ENCODE peak calls at places on chromosomes 7 and 10, in four cellular contexts. R, U, L and N are unnamed samples.

GRCh38 chr10:61184429-61184828 is 240.4 kb upstream of the RHOBTB1 start:
- DNase-seq in R (no peak), U (no peak), L (no peak), N (no peak)

GRCh38 chr7:67962863-67963262 is 966.2 kb downstream of the TYW1 start:
- DNase-seq in R (no peak), U (no peak), L (no peak), N (no peak)

GRCh38 chr10:50809596-50809995 is 69.9 kb downstream of the ASAH2B start:
- DNase-seq in R (no peak), U (no peak), L (no peak), N (no peak)

GRCh38 chr7:40611472-40611871 is 476.7 kb downstream of the SUGCT start:
- DNase-seq in R (no peak), U (no peak), L (no peak), N (no peak)

GRCh38 chr7:43954524-43955228 is 28.4 kb downstream of the UBE2D4 start:
- DNase-seq in R (no peak), U (peak), L (peak), N (no peak)

GRCh38 chr10:13051126-13051694 is 48.8 kb upstream of the OPTN start:
- DNase-seq in R (no peak), U (no peak), L (no peak), N (no peak)

GRCh38 chr7:16571941-16572340 is 45.3 kb downstream of the LRRC72 start:
- DNase-seq in R (no peak), U (no peak), L (no peak), N (no peak)

GRCh38 chr7:152362128-152362926 is 73.5 kb downstream of the KMT2C start:
- DNase-seq in R (no peak), U (no peak), L (no peak), N (no peak)

GRCh38 chr7:46352335-46352954 is 431.4 kb upstream of the IGFBP3 start:
- DNase-seq in R (no peak), U (peak), L (no peak), N (no peak)

GRCh38 chr10:124221356-124222297 is 128.2 kb upstream of the CHST15 start:
- DNase-seq in R (no peak), U (no peak), L (no peak), N (no peak)

GRCh38 chr10:26555719-26556368 is 117.7 kb downstream of the APBB1IP start:
- DNase-seq in R (peak), U (peak), L (peak), N (no peak)

GRCh38 chr10:79266543-79267312 is 80.5 kb upstream of the PPIF start:
- DNase-seq in R (peak), U (peak), L (peak), N (peak)

GRCh38 chr7:55877308-55877707 is 9.9 kb upstream of the ZNF713 start:
- DNase-seq in R (no peak), U (no peak), L (no peak), N (no peak)

GRCh38 chr7:47453093-47454056 is 128.5 kb downstream of the TNS3 start:
- DNase-seq in R (peak), U (no peak), L (peak), N (peak)

GRCh38 chr10:59234194-59234593 is 57.8 kb downstream of the PHYHIPL start:
- DNase-seq in R (no peak), U (peak), L (no peak), N (no peak)

GRCh38 chr7:26182283-26182682 is 18.3 kb downstream of the HNRNPA2B1 start:
- DNase-seq in R (peak), U (no peak), L (no peak), N (no peak)

GRCh38 chr10:91617073-91617580 is 15.7 kb downstream of the PPP1R3C start:
- DNase-seq in R (no peak), U (no peak), L (no peak), N (no peak)

GRCh38 chr7:44639701-44640321 is 33.4 kb downstream of the OGDH start:
- DNase-seq in R (peak), U (peak), L (no peak), N (peak)

GRCh38 chr7:136133491-136133990 is 156.4 kb upstream of the MTPN start:
- DNase-seq in R (no peak), U (peak), L (no peak), N (no peak)

GRCh38 chr10:106224676-106225075 is 939.8 kb downstream of the SORCS1 start:
- DNase-seq in R (no peak), U (no peak), L (no peak), N (no peak)

GRCh38 chr10:115555887-115556402 is 462.8 kb downstream of the ATRNL1 start:
- DNase-seq in R (no peak), U (no peak), L (no peak), N (no peak)

GRCh38 chr7:150828384-150828783 is 23.9 kb upstream of the AOC1 start:
- DNase-seq in R (no peak), U (no peak), L (no peak), N (no peak)

GRCh38 chr7:135715673-135716072 is 12.3 kb downstream of the SLC13A4 start:
- DNase-seq in R (no peak), U (no peak), L (no peak), N (no peak)

GRCh38 chr7:11194492-11194891 is 220.8 kb downstream of the PHF14 start:
- DNase-seq in R (no peak), U (no peak), L (no peak), N (no peak)

GRCh38 chr7:93147358-93147757 is 827 bp downstream of the SAMD9L start:
- DNase-seq in R (no peak), U (peak), L (peak), N (no peak)

GRCh38 chr10:35236739-35237138 is 99.6 kb upstream of the CCNY start:
- DNase-seq in R (no peak), U (peak), L (no peak), N (no peak)

GRCh38 chr10:73647211-73647874 is 6.1 kb upstream of the MYOZ1 start:
- DNase-seq in R (peak), U (peak), L (peak), N (no peak)

GRCh38 chr10:44930904-44931620 is 19.9 kb downstream of the TMEM72 start:
- DNase-seq in R (no peak), U (no peak), L (peak), N (peak)

GRCh38 chr7:105723582-105723981 is 142.3 kb upstream of the EFCAB10 start:
- DNase-seq in R (no peak), U (no peak), L (no peak), N (no peak)

GRCh38 chr7:83161851-83162401 is 758 bp downstream of the PCLO start:
- DNase-seq in R (no peak), U (peak), L (no peak), N (no peak)

GRCh38 chr10:72338180-72338579 is 16.5 kb downstream of the DNAJB12 start:
- DNase-seq in R (no peak), U (no peak), L (no peak), N (no peak)

GRCh38 chr7:22853138-22853537 is 30.5 kb upstream of the TOMM7 start:
- DNase-seq in R (no peak), U (no peak), L (no peak), N (no peak)

GRCh38 chr7:22851140-22851539 is 28.5 kb upstream of the TOMM7 start:
- DNase-seq in R (no peak), U (no peak), L (no peak), N (no peak)

GRCh38 chr7:22854158-22855048 is 31.8 kb upstream of the TOMM7 start:
- DNase-seq in R (peak), U (peak), L (peak), N (peak)

GRCh38 chr7:22855049-22855392 is 32.4 kb upstream of the TOMM7 start:
- DNase-seq in R (no peak), U (no peak), L (no peak), N (no peak)

GRCh38 chr7:22853674-22854157 is 31.1 kb upstream of the TOMM7 start:
- DNase-seq in R (no peak), U (peak), L (no peak), N (no peak)
- H3K4me3 ChIP-seq in R (peak), U (peak), L (peak), N (peak)

GRCh38 chr10:686155-686931 is 3.1 kb downstream of the DIP2C start:
- DNase-seq in R (no peak), U (no peak), L (no peak), N (no peak)

GRCh38 chr10:685613-686012 is 3.9 kb downstream of the DIP2C start:
- DNase-seq in R (no peak), U (no peak), L (no peak), N (no peak)

GRCh38 chr10:682931-683447 is 6.5 kb downstream of the DIP2C start:
- DNase-seq in R (no peak), U (peak), L (no peak), N (no peak)

GRCh38 chr10:681670-682318 is 7.7 kb downstream of the DIP2C start:
- DNase-seq in R (no peak), U (no peak), L (no peak), N (no peak)

DNA sequence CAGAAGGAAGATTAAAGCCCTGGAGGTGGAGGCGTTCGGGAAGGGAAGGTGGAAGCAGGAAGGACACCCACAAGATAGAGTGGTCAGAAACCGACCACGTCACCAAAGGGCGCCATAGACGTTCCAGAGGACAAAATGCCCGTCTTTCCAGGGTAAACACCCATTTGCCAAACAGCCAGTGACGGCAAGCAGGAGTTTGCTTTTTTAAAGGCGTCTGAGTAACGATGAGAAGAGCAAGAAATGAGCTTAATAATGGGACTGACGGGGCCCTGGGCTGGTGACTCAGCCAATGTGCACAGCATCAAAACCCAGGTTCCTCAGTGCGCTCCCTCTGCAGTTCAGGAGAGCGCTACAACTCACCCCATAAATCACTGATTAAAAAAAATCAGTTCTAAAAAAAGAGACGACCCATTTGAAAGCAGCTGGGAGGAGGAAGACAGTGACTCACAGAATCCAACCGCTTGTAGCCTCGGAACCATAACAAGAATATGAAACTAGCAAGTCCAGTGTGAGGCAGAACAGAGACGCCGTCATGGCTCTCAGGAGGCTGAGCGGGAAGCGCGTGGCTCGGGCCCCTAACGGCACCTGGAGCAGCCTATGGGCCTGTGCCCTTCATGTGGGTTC is 5.9 kb downstream of the DIP2C start:
- DNase-seq in R (peak), U (peak), L (peak), N (no peak)
- TF ChIP-seq CTCF in R (no peak), U (no peak), L (no peak), N (no peak)

DNA sequence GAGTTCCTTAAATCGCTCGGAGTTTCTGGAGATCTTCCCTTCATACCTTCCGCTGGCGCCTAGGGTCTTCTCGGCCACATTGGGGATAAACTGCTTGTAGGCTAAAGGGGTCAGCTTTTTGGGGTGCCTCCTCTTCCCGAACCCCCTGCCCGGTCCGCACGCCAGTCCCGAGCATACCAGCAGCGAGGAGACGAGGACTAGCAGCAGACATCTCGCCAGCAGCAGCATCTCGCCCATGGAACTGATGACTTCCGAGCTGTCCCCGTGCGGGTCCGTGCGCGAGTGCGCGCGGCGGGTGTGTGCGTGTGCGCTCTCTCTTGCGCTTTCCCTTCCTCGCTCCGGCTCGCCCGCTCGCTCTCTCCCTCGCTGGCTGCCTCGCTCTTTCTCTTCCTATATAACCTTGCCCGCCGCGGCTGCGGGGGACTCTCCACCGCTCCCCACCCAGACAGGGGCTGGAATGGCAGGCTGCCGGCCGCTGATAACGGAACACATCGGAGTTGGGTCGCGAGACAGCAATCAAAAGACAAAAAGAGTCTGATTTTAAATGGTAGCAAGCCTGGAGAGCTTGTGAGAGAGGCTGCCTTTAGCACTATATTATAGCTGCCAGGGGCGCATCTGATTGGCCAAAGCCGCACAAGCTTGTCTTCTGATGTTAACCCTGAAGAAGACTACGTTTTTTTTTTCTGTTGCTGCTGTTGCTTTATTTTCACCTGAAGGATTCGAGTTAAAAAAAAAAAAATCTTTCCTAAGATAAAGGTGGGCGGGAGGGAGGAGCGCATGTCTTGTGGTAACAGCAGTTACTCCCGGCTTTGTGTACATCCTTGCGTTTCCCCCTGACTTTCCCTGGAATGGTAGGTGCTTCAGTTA is at the start of gene SHH:
- DNase-seq in R (no peak), U (no peak), L (no peak), N (no peak)
- H3K4me3 ChIP-seq in R (peak), U (no peak), L (no peak), N (peak)

DNA sequence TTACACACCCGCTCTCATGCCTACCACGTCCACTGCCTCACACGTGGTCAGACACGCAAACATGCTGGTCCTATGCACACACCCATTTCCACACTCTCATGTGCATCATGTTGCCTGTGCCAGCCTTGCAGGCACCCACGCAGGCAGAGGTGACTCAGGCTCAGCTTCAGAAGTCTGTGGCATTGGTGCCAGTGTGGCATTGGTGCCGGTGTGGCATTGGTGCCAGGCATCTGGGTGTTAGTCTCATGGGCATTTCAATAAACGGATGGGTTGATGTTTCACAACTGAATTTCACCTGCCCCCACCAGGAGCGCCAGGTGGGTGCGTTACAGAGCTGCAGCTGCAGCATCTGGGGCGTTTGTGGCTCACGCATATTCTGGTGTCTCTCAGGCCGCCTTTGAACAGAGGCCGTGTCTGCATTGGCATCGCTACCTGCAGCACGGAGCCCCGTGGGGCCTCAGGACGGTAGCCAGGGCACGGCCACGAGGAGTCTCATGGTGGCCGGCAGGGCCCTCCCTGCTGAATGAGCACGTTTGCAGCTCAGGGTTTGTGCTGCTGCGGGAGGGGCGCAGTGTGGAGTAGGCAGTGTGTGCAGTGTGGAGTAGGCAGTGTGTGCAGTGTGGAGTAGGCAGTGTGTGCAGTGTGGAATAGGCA is 24.7 kb downstream of the KNDC1 start:
- DNase-seq in R (no peak), U (no peak), L (no peak), N (no peak)
- TF ChIP-seq CTCF in R (no peak), U (no peak), L (no peak), N (no peak)

GRCh38 chr7:100891555-100891954 is 2.0 kb upstream of the UFSP1 start:
- DNase-seq in R (no peak), U (no peak), L (no peak), N (no peak)
- H3K4me3 ChIP-seq in R (no peak), U (no peak), L (peak), N (peak)

DNA sequence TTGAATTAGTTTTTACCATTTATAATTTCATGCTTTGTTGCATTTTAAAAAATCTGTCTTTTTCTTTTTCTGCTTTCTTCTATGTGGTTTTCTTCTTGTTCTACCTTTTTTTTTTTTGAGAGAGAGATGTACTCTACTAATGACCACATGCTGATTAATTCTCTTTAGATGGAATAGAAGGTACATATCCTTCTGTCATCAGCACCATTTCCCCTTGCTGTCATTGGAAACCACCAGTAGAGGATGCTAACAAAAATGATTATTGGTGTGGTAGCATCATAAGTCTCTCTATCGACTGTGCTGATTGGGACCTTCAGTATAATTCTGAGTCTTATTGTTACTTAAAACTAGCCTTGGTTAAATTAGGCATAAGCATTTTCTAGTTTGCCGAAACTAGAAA is 3.6 kb downstream of the ZEB1 start:
- DNase-seq in R (no peak), U (no peak), L (no peak), N (no peak)
- TF ChIP-seq CTCF in R (peak), U (peak), L (no peak), N (no peak)

GRCh38 chr10:28947209-28947608 is 269.9 kb downstream of the BAMBI start:
- DNase-seq in R (no peak), U (no peak), L (no peak), N (no peak)
- H3K4me3 ChIP-seq in R (no peak), U (no peak), L (no peak), N (no peak)

DNA sequence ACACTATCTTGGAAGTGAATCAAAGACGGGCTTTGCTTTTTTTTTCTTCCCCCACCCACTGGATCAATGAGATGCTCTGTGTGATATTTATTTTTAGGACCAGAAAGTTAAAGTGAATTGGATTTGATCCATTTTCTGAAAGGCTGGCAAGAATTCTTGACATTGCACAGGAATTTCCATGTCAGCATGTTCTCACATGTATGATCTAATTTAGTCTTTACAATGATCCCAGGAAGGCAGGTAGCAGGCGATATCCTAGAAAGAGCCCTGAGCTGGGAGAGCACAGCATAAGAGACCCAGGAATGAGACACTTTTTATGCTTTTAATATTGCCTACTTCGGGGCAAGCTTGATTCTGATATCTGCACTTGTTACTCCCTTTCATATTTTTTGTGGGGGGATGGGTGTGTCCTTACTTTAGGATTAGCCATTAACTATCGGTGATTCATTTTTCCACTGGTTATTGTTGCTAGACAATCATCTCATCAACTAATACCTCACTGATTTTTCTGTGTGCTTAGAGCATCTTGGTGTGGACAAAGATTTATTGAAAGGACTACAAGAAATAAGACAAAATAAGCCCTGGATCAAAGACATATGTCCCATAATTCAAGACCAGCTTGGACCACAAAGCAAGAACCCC is 58.1 kb downstream of the NRP1 start:
- DNase-seq in R (no peak), U (no peak), L (no peak), N (no peak)
- TF ChIP-seq CTCF in R (no peak), U (no peak), L (no peak), N (no peak)

DNA sequence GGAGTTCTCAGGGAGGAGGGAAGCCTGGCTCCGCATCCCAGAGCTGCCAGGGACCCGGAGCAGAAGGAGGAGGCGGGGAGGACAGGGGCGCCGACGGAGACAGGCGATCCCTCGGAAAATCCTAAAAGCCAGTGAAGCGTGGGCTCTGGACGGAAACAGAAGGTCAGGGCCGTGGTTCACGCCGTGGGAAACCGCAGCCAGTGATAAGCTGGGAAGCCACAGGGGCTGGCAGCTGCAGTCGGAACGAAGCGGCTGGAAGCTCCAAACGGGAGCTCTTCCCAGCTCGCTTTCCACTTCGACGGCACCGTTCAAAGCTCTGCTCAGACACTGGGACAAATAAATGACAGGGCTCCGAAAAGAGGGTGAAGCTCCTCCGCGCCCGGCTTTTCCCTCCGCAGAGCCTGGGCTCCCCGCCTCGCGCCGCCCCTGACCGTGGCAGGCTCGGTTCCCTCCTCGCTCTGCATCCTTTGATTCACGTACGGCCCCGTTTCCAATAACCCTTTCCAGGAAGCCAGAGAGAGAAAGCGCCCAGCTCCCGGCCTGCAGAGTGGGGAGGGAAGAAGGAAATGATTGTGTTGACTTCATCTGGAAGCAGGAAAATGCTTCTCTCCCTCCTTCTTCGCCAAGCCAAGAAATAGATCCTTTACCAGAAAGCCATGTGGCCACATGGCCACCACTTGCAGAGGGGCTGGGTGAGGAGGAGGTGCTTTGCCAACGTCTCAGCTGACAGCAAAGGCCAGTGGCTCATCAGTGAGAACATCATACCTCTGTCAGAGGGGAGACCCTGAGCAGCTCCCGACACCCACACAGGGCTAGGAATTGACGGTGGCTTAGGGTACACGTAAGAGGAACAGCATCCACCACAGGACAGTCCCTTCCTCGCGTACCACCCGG is 57.4 kb downstream of the ADRB1 start:
- DNase-seq in R (peak), U (peak), L (no peak), N (no peak)
- H3K4me3 ChIP-seq in R (peak), U (peak), L (peak), N (peak)